ENCODE peak calls at places on chromosome 6, in nine cellular contexts. One of them, this sample, is unnamed.

GRCh38 chr6:2658788-2659187 is 91.9 kb downstream of the MYLK4 start:
- DNase-seq in heart right ventricle: no peak
- DNase-seq in lower leg skin: no peak
- DNase-seq in Peyer's patch: no peak
- DNase-seq in GM23248: peak; percentile 10
- DNase-seq in fibroblast of pulmonary artery: peak; percentile 24
- DNase-seq in AG04450: no peak
- DNase-seq in astrocyte: no peak
- DNase-seq in psoas muscle: no peak
- DNase-seq in this sample: no peak

GRCh38 chr6:144377586-144377985 is 92.5 kb downstream of the UTRN start:
- DNase-seq in fibroblast of pulmonary artery: peak; percentile 67
- DNase-seq in AG04450: peak; percentile 52
- DNase-seq in psoas muscle: no peak
- DNase-seq in lower leg skin: no peak
- DNase-seq in heart right ventricle: no peak
- DNase-seq in Peyer's patch: no peak
- DNase-seq in GM23248: peak; percentile 80
- DNase-seq in astrocyte: peak; percentile 64
- DNase-seq in this sample: no peak

GRCh38 chr6:98821739-98822405 is 12.5 kb upstream of the POU3F2 start:
- DNase-seq in GM23248: no peak
- DNase-seq in psoas muscle: no peak
- DNase-seq in heart right ventricle: no peak
- DNase-seq in AG04450: no peak
- DNase-seq in fibroblast of pulmonary artery: no peak
- DNase-seq in lower leg skin: no peak
- DNase-seq in astrocyte: peak; percentile 59
- DNase-seq in Peyer's patch: no peak
- DNase-seq in this sample: no peak

GRCh38 chr6:148179786-148180185 is 162.9 kb upstream of the SASH1 start:
- DNase-seq in AG04450: no peak
- DNase-seq in heart right ventricle: no peak
- DNase-seq in astrocyte: no peak
- DNase-seq in psoas muscle: no peak
- DNase-seq in lower leg skin: no peak
- DNase-seq in fibroblast of pulmonary artery: peak; percentile 55
- DNase-seq in Peyer's patch: no peak
- DNase-seq in GM23248: peak; percentile 69
- DNase-seq in this sample: no peak

GRCh38 chr6:133983099-133983939 is 30.3 kb downstream of the TBPL1 start:
- DNase-seq in heart right ventricle: no peak
- DNase-seq in astrocyte: peak; percentile 67
- DNase-seq in GM23248: no peak
- DNase-seq in fibroblast of pulmonary artery: peak; percentile 53
- DNase-seq in psoas muscle: no peak
- DNase-seq in Peyer's patch: no peak
- DNase-seq in AG04450: no peak
- DNase-seq in lower leg skin: no peak
- DNase-seq in this sample: no peak

GRCh38 chr6:151716446-151717047 is 90.9 kb upstream of the ESR1 start:
- DNase-seq in Peyer's patch: no peak
- DNase-seq in fibroblast of pulmonary artery: no peak
- DNase-seq in AG04450: no peak
- DNase-seq in GM23248: no peak
- DNase-seq in heart right ventricle: no peak
- DNase-seq in psoas muscle: no peak
- DNase-seq in lower leg skin: no peak
- DNase-seq in astrocyte: no peak
- DNase-seq in this sample: no peak

GRCh38 chr6:147561742-147562141 is 53.3 kb downstream of the SAMD5 start:
- DNase-seq in fibroblast of pulmonary artery: no peak
- DNase-seq in AG04450: no peak
- DNase-seq in psoas muscle: no peak
- DNase-seq in lower leg skin: no peak
- DNase-seq in heart right ventricle: no peak
- DNase-seq in GM23248: no peak
- DNase-seq in astrocyte: no peak
- DNase-seq in Peyer's patch: no peak
- DNase-seq in this sample: no peak

GRCh38 chr6:128882991-128883571 is at the start of gene LAMA2:
- DNase-seq in psoas muscle: peak; percentile 88
- DNase-seq in lower leg skin: peak; percentile 94
- DNase-seq in heart right ventricle: peak; percentile 90
- DNase-seq in fibroblast of pulmonary artery: peak; percentile 82
- DNase-seq in GM23248: peak; percentile 85
- DNase-seq in astrocyte: peak; percentile 61
- DNase-seq in Peyer's patch: peak; percentile 60
- DNase-seq in AG04450: peak; percentile 29
- DNase-seq in this sample: no peak

GRCh38 chr6:110552901-110553641 is 76.7 kb upstream of the SLC22A16 start:
- DNase-seq in Peyer's patch: no peak
- DNase-seq in astrocyte: no peak
- DNase-seq in fibroblast of pulmonary artery: no peak
- DNase-seq in lower leg skin: no peak
- DNase-seq in AG04450: no peak
- DNase-seq in GM23248: no peak
- DNase-seq in psoas muscle: no peak
- DNase-seq in heart right ventricle: no peak
- DNase-seq in this sample: no peak

GRCh38 chr6:125166711-125167110 is 13.1 kb downstream of the TPD52L1 start:
- DNase-seq in GM23248: no peak
- DNase-seq in psoas muscle: no peak
- DNase-seq in Peyer's patch: no peak
- DNase-seq in lower leg skin: no peak
- DNase-seq in heart right ventricle: no peak
- DNase-seq in fibroblast of pulmonary artery: no peak
- DNase-seq in astrocyte: no peak
- DNase-seq in AG04450: no peak
- DNase-seq in this sample: no peak

GRCh38 chr6:155398221-155398620 is 57.4 kb downstream of the NOX3 start:
- DNase-seq in GM23248: no peak
- DNase-seq in lower leg skin: no peak
- DNase-seq in heart right ventricle: no peak
- DNase-seq in AG04450: no peak
- DNase-seq in Peyer's patch: no peak
- DNase-seq in psoas muscle: no peak
- DNase-seq in astrocyte: no peak
- DNase-seq in fibroblast of pulmonary artery: no peak
- DNase-seq in this sample: no peak

GRCh38 chr6:16758163-16758975 is 2.9 kb downstream of the ATXN1 start:
- DNase-seq in fibroblast of pulmonary artery: peak; percentile 58
- DNase-seq in heart right ventricle: no peak
- DNase-seq in lower leg skin: no peak
- DNase-seq in psoas muscle: no peak
- DNase-seq in GM23248: peak; percentile 63
- DNase-seq in Peyer's patch: no peak
- DNase-seq in AG04450: no peak
- DNase-seq in astrocyte: peak; percentile 54
- DNase-seq in this sample: peak; percentile 16
- H3K4me3 ChIP-seq in fibroblast of pulmonary artery: peak overlapping the region; percentile 91
- H3K4me3 ChIP-seq in heart right ventricle: peak overlapping the region; percentile 88
- H3K4me3 ChIP-seq in lower leg skin: no peak overlapping the region
- H3K4me3 ChIP-seq in psoas muscle: peak overlapping the region; percentile 94
- H3K4me3 ChIP-seq in GM23248: peak overlapping the region; percentile 95
- H3K4me3 ChIP-seq in Peyer's patch: peak overlapping the region; percentile 95
- H3K4me3 ChIP-seq in AG04450: peak overlapping the region; percentile 3
- H3K4me3 ChIP-seq in astrocyte: peak overlapping the region; percentile 84
- H3K4me3 ChIP-seq in this sample: no peak overlapping the region

GRCh38 chr6:159317430-159317829 is 148.2 kb downstream of the FNDC1 start:
- DNase-seq in heart right ventricle: no peak
- DNase-seq in GM23248: no peak
- DNase-seq in fibroblast of pulmonary artery: no peak
- DNase-seq in astrocyte: no peak
- DNase-seq in AG04450: no peak
- DNase-seq in lower leg skin: no peak
- DNase-seq in psoas muscle: no peak
- DNase-seq in Peyer's patch: no peak
- DNase-seq in this sample: no peak
- H3K4me3 ChIP-seq in heart right ventricle: no peak overlapping the region
- H3K4me3 ChIP-seq in GM23248: no peak overlapping the region
- H3K4me3 ChIP-seq in fibroblast of pulmonary artery: no peak overlapping the region
- H3K4me3 ChIP-seq in astrocyte: no peak overlapping the region
- H3K4me3 ChIP-seq in AG04450: no peak overlapping the region
- H3K4me3 ChIP-seq in lower leg skin: no peak overlapping the region
- H3K4me3 ChIP-seq in psoas muscle: no peak overlapping the region
- H3K4me3 ChIP-seq in Peyer's patch: no peak overlapping the region
- H3K4me3 ChIP-seq in this sample: no peak overlapping the region

DNA sequence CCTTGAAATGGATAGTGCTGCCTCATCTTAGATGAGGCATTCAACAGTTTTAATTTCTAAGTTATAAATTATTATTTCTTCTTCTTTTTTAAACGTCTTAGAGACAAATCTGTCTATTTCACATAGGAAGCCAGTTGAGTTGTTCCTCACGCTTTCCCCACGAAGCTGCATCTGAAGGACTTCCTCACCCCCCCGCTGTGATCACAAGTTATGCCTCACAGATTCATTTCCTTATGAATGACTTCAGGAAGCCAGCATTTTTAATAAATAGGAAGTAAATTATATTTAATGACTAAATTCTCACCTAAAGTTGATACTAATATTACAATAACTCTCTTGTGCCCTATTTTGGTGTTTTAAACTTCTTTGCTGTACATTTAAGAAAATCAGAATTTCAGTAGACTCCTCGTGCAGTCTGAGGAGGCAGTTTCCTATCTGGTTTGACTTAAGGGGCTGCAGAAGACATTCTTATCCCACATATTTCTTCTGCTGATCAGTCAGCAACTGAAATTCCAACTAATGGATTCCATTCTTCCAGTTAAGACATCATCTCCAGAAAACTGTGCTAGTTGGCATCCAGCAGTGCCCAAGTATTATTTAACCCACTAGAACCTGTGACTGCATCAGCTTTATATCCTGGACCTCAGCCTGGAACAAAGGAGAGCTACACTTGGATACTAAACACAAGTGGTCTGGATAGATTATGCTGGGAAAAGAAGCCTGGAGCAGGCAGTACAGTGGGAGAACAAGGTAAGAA is 182.7 kb upstream of the CCN2 start:
- DNase-seq in heart right ventricle: no peak
- DNase-seq in Peyer's patch: peak; percentile 61
- DNase-seq in psoas muscle: peak; percentile 15
- DNase-seq in fibroblast of pulmonary artery: no peak
- DNase-seq in AG04450: no peak
- DNase-seq in astrocyte: no peak
- DNase-seq in lower leg skin: peak; percentile 87
- DNase-seq in GM23248: peak; percentile 73
- DNase-seq in this sample: no peak
- H3K4me3 ChIP-seq in heart right ventricle: no peak overlapping the region
- H3K4me3 ChIP-seq in Peyer's patch: no peak overlapping the region
- H3K4me3 ChIP-seq in psoas muscle: no peak overlapping the region
- H3K4me3 ChIP-seq in fibroblast of pulmonary artery: no peak overlapping the region
- H3K4me3 ChIP-seq in AG04450: no peak overlapping the region
- H3K4me3 ChIP-seq in astrocyte: no peak overlapping the region
- H3K4me3 ChIP-seq in lower leg skin: no peak overlapping the region
- H3K4me3 ChIP-seq in GM23248: peak overlapping the region; percentile 20
- H3K4me3 ChIP-seq in this sample: no peak overlapping the region

GRCh38 chr6:28648035-28648877 is 122.6 kb downstream of the GPX5 start:
- DNase-seq in psoas muscle: no peak
- DNase-seq in fibroblast of pulmonary artery: peak; percentile 80
- DNase-seq in heart right ventricle: peak; percentile 20
- DNase-seq in AG04450: peak; percentile 49
- DNase-seq in astrocyte: peak; percentile 57
- DNase-seq in GM23248: peak; percentile 77
- DNase-seq in lower leg skin: no peak
- DNase-seq in Peyer's patch: no peak
- DNase-seq in this sample: peak; percentile 45
- H3K4me3 ChIP-seq in psoas muscle: peak overlapping the region; percentile 58
- H3K4me3 ChIP-seq in fibroblast of pulmonary artery: peak overlapping the region; percentile 70
- H3K4me3 ChIP-seq in heart right ventricle: peak overlapping the region; percentile 20
- H3K4me3 ChIP-seq in AG04450: peak overlapping the region; percentile 75
- H3K4me3 ChIP-seq in astrocyte: peak overlapping the region; percentile 94
- H3K4me3 ChIP-seq in GM23248: peak overlapping the region; percentile 84
- H3K4me3 ChIP-seq in lower leg skin: no peak overlapping the region
- H3K4me3 ChIP-seq in Peyer's patch: peak overlapping the region; percentile 19
- H3K4me3 ChIP-seq in this sample: peak overlapping the region; percentile 14

GRCh38 chr6:135097172-135097571 is 42.5 kb upstream of the HBS1L start:
- DNase-seq in astrocyte: no peak
- DNase-seq in psoas muscle: no peak
- DNase-seq in fibroblast of pulmonary artery: no peak
- DNase-seq in heart right ventricle: no peak
- DNase-seq in AG04450: no peak
- DNase-seq in Peyer's patch: no peak
- DNase-seq in GM23248: no peak
- DNase-seq in lower leg skin: no peak
- DNase-seq in this sample: no peak

GRCh38 chr6:135094403-135094821 is 39.8 kb upstream of the HBS1L start:
- DNase-seq in heart right ventricle: no peak
- DNase-seq in AG04450: no peak
- DNase-seq in Peyer's patch: no peak
- DNase-seq in GM23248: peak; percentile 22
- DNase-seq in fibroblast of pulmonary artery: no peak
- DNase-seq in astrocyte: peak; percentile 43
- DNase-seq in psoas muscle: no peak
- DNase-seq in lower leg skin: no peak
- DNase-seq in this sample: no peak

GRCh38 chr6:135093578-135093977 is 39.0 kb upstream of the HBS1L start:
- DNase-seq in lower leg skin: no peak
- DNase-seq in psoas muscle: no peak
- DNase-seq in astrocyte: peak; percentile 14
- DNase-seq in heart right ventricle: no peak
- DNase-seq in Peyer's patch: no peak
- DNase-seq in GM23248: no peak
- DNase-seq in fibroblast of pulmonary artery: no peak
- DNase-seq in AG04450: no peak
- DNase-seq in this sample: no peak

GRCh38 chr6:135096403-135097130 is 41.9 kb upstream of the HBS1L start:
- DNase-seq in GM23248: no peak
- DNase-seq in heart right ventricle: no peak
- DNase-seq in Peyer's patch: no peak
- DNase-seq in fibroblast of pulmonary artery: no peak
- DNase-seq in lower leg skin: no peak
- DNase-seq in AG04450: no peak
- DNase-seq in psoas muscle: no peak
- DNase-seq in astrocyte: no peak
- DNase-seq in this sample: no peak

GRCh38 chr6:135095716-135096115 is 41.1 kb upstream of the HBS1L start:
- DNase-seq in Peyer's patch: no peak
- DNase-seq in AG04450: no peak
- DNase-seq in lower leg skin: no peak
- DNase-seq in GM23248: no peak
- DNase-seq in psoas muscle: no peak
- DNase-seq in heart right ventricle: no peak
- DNase-seq in astrocyte: no peak
- DNase-seq in fibroblast of pulmonary artery: no peak
- DNase-seq in this sample: no peak
- H3K4me3 ChIP-seq in Peyer's patch: no peak overlapping the region
- H3K4me3 ChIP-seq in AG04450: no peak overlapping the region
- H3K4me3 ChIP-seq in lower leg skin: no peak overlapping the region
- H3K4me3 ChIP-seq in GM23248: no peak overlapping the region
- H3K4me3 ChIP-seq in psoas muscle: no peak overlapping the region
- H3K4me3 ChIP-seq in heart right ventricle: no peak overlapping the region
- H3K4me3 ChIP-seq in astrocyte: no peak overlapping the region
- H3K4me3 ChIP-seq in fibroblast of pulmonary artery: no peak overlapping the region
- H3K4me3 ChIP-seq in this sample: no peak overlapping the region

GRCh38 chr6:157220485-157220884 is 102.8 kb downstream of the TMEM242 start:
- DNase-seq in heart right ventricle: no peak
- DNase-seq in psoas muscle: no peak
- DNase-seq in astrocyte: no peak
- DNase-seq in lower leg skin: peak; percentile 66
- DNase-seq in AG04450: no peak
- DNase-seq in fibroblast of pulmonary artery: no peak
- DNase-seq in Peyer's patch: peak; percentile 35
- DNase-seq in GM23248: no peak
- DNase-seq in this sample: no peak
- H3K4me3 ChIP-seq in heart right ventricle: peak overlapping the region; percentile 33
- H3K4me3 ChIP-seq in psoas muscle: peak overlapping the region; percentile 62
- H3K4me3 ChIP-seq in astrocyte: peak overlapping the region; percentile 51
- H3K4me3 ChIP-seq in lower leg skin: no peak overlapping the region
- H3K4me3 ChIP-seq in AG04450: peak overlapping the region; percentile 61
- H3K4me3 ChIP-seq in fibroblast of pulmonary artery: peak overlapping the region; percentile 54
- H3K4me3 ChIP-seq in Peyer's patch: peak overlapping the region; percentile 18
- H3K4me3 ChIP-seq in GM23248: peak overlapping the region; percentile 80
- H3K4me3 ChIP-seq in this sample: peak overlapping the region; percentile 65

This sample was measured in naive thymus-derived CD4-positive, alpha-beta T cell.